ENCODE peak calls at places on chromosomes 2 and 18, in six cellular contexts. L is IMR-90, R is H1, E is mesenchymal stem cell, I is neuronal stem cell, U is trophoblast cell. G is an unnamed sample.

GRCh38 chr18:33194793-33195192 is 245.7 kb downstream of the CCDC178 start:
- DNase-seq in L (no peak), R (no peak), E (no peak), I (no peak), U (no peak), G (no peak)

GRCh38 chr2:241810304-241811208 is 1.6 kb downstream of the NEU4 start:
- DNase-seq in L (no peak), R (no peak), E (no peak), I (no peak), U (no peak), G (no peak)

GRCh38 chr2:10834300-10834699 is 21.7 kb upstream of the PDIA6 start:
- DNase-seq in L (no peak), R (no peak), E (no peak), I (no peak), U (no peak), G (no peak)

GRCh38 chr2:3675687-3676086 is 17.7 kb downstream of the ALLC start:
- DNase-seq in L (no peak), R (no peak), E (no peak), I (no peak), U (no peak), G (no peak)

GRCh38 chr2:235639387-235639786 is 145.5 kb downstream of the AGAP1 start:
- DNase-seq in L (peak; percentile 95), R (no peak), E (peak; percentile 98), I (no peak), U (peak; percentile 7), G (peak; percentile 70)

GRCh38 chr2:150938586-150938985 is 323.1 kb downstream of the RBM43 start:
- DNase-seq in L (peak; percentile 57), R (no peak), E (no peak), I (no peak), U (no peak), G (no peak)

GRCh38 chr2:105814291-105814940 is 69.7 kb downstream of the NCK2 start:
- DNase-seq in L (no peak), R (no peak), E (no peak), I (no peak), U (no peak), G (no peak)

GRCh38 chr2:138601438-138602165 is 100.0 kb downstream of the SPOPL start:
- DNase-seq in L (peak; percentile 3), R (no peak), E (no peak), I (no peak), U (peak; percentile 87), G (no peak)

GRCh38 chr18:46732201-46732600 is 24.7 kb downstream of the ST8SIA5 start:
- DNase-seq in L (no peak), R (no peak), E (no peak), I (no peak), U (no peak), G (no peak)

GRCh38 chr18:49697757-49698595 is 115.4 kb downstream of the ACAA2 start:
- DNase-seq in L (peak; percentile 53), R (no peak), E (peak; percentile 32), I (peak; percentile 6), U (no peak), G (peak; percentile 91)

GRCh38 chr2:215104226-215104625 is 34.2 kb downstream of the ABCA12 start:
- DNase-seq in L (no peak), R (no peak), E (no peak), I (no peak), U (no peak), G (no peak)

GRCh38 chr2:20052872-20053281 is 1.4 kb upstream of the LAPTM4A start:
- DNase-seq in L (peak; percentile 83), R (no peak), E (peak; percentile 78), I (no peak), U (peak; percentile 51), G (no peak)

GRCh38 chr2:240143801-240144648 is 3.6 kb upstream of the OTOS start:
- DNase-seq in L (peak; percentile 22), R (peak; percentile 50), E (peak; percentile 53), I (peak; percentile 69), U (peak; percentile 63), G (peak; percentile 69)

GRCh38 chr18:57436965-57437333 is 1.8 kb downstream of the ONECUT2 start:
- DNase-seq in L (no peak), R (no peak), E (no peak), I (no peak), U (no peak), G (no peak)

GRCh38 chr18:43485565-43485964 is 208.3 kb upstream of the SYT4 start:
- DNase-seq in L (no peak), R (no peak), E (no peak), I (no peak), U (no peak), G (no peak)

GRCh38 chr18:5824370-5824984 is 70.8 kb downstream of the TMEM200C start:
- DNase-seq in L (no peak), R (no peak), E (no peak), I (no peak), U (no peak), G (no peak)

GRCh38 chr18:22971038-22971437 is 37.9 kb downstream of the RBBP8 start:
- DNase-seq in L (peak; percentile 43), R (no peak), E (no peak), I (no peak), U (no peak), G (no peak)

GRCh38 chr2:237291138-237291792 is 122.7 kb downstream of the COL6A3 start:
- DNase-seq in L (peak; percentile 98), R (no peak), E (peak; percentile 99), I (no peak), U (peak; percentile 86), G (peak; percentile 45)

GRCh38 chr18:3594760-3595241 is 144.8 kb downstream of the TGIF1 start:
- DNase-seq in L (peak; percentile 49), R (no peak), E (peak; percentile 70), I (no peak), U (peak; percentile 69), G (peak; percentile 78)

GRCh38 chr2:73415906-73416305 is 30.3 kb downstream of the ALMS1 start:
- DNase-seq in L (peak; percentile 23), R (no peak), E (no peak), I (no peak), U (no peak), G (peak; percentile 9)

GRCh38 chr2:112877423-112877822 is 33.5 kb upstream of the IL37 start:
- DNase-seq in L (peak; percentile 41), R (no peak), E (no peak), I (no peak), U (no peak), G (no peak)

GRCh38 chr2:239318790-239319189 is 82.0 kb downstream of the HDAC4 start:
- DNase-seq in L (peak; percentile 20), R (no peak), E (no peak), I (no peak), U (no peak), G (no peak)

GRCh38 chr2:205680067-205680466 is 2.2 kb upstream of the NRP2 start:
- DNase-seq in L (peak; percentile 92), R (peak; percentile 89), E (peak; percentile 91), I (peak; percentile 86), U (peak; percentile 58), G (peak; percentile 99)

GRCh38 chr2:216872624-216873023 is 12.8 kb upstream of the TNP1 start:
- DNase-seq in L (no peak), R (no peak), E (no peak), I (no peak), U (no peak), G (no peak)

GRCh38 chr18:12048827-12049175 is 44.8 kb upstream of the ANKRD62 start:
- DNase-seq in L (peak; percentile 80), R (no peak), E (peak; percentile 71), I (no peak), U (no peak), G (no peak)

GRCh38 chr2:10328667-10329583 is 26.2 kb downstream of the HPCAL1 start:
- DNase-seq in L (no peak), R (no peak), E (no peak), I (no peak), U (no peak), G (no peak)

GRCh38 chr2:219230201-219230540 is 565 bp downstream of the ANKZF1 start:
- DNase-seq in L (peak; percentile 55), R (no peak), E (peak; percentile 67), I (no peak), U (peak; percentile 51), G (peak; percentile 79)
- H3K36me3 ChIP-seq in L (peaks cover 35% of the 10 kb centered on the region), R (peaks cover 25% of the 10 kb centered on the region), E (peaks cover 54% of the 10 kb centered on the region), I (peaks cover 56% of the 10 kb centered on the region), U (peaks cover 29% of the 10 kb centered on the region), G (peaks cover 4% of the 10 kb centered on the region)

DNA sequence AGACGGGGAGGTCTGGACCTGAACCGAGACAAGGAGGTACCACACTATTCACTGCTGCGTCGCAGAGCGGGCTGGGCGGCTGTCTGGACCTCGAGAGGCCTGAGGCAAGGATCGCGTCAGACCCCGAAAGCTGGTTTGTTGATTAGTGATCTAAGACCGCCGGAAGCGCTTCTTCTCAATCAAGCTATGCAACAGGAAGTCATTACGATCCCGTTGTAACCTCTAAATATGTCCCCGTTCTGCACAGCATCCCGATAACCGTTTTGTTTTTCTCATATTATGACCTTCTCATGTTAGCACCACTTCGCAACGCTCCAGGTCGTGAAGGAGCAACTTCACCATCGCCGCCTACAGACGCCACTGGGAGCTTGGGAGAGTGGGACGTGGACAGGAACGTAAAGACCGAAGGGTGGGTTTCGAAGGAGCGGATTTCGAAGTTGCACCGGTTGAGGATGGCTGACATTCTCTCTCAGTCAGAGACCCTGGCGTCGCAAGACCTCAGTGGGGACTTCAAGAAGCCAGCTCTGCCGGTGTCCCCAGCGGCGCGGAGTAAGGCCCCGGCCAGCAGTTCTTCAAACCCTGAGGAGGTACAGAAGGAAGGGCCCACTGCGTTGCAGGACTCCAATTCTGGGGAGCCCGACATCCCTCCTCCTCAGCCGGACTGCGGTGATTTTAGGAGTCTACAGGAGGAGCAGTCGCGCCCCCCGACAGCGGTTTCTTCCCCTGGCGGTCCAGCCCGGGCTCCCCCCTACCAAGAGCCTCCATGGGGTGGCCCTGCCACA is at the start of the genes SLC4A1AP and SUPT7L:
- DNase-seq in L (peak; percentile 89), R (peak; percentile 21), E (peak; percentile 94), I (peak; percentile 92), U (peak; percentile 84), G (peak; percentile 93)
- H4K8ac ChIP-seq in L (peak within 1 kb of the TSS; percentile 95), R (peak within 1 kb of the TSS; percentile 92), E (peak within 1 kb of the TSS; percentile 96), I (peak within 1 kb of the TSS; percentile 94), U (peak within 1 kb of the TSS; percentile 96), G (peak within 1 kb of the TSS; percentile 16)

GRCh38 chr2:146762786-146763185 is 1082.0 kb upstream of the ACVR2A start:
- DNase-seq in L (no peak), R (no peak), E (no peak), I (no peak), U (no peak), G (no peak)

DNA sequence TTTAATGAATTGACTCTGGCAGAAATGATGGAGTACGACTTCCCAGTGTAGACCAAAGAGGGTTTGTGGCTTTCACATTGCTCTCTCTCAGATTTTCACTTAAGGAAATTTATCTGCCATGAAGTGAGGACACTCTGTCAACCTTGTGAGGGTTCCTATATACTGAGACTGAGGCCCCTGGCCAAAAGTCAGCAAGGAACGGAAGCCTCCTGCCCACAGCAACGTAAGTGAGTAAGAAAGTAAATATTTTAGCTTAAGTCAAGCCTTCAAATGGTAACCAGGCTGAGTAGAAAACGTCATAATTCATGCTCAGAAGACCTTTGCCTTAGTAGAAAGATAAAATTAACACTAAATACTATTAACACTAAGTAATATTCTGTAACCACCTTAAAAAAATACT is 1080.5 kb upstream of the ACVR2A start:
- DNase-seq in L (no peak), R (no peak), E (no peak), I (no peak), U (peak; percentile 17), G (no peak)
- H3K36me3 ChIP-seq in L (no peaks in the 10 kb centered on the region), R (no peaks in the 10 kb centered on the region), E (no peaks in the 10 kb centered on the region), I (no peaks in the 10 kb centered on the region), U (no peaks in the 10 kb centered on the region), G (no peaks in the 10 kb centered on the region)

GRCh38 chr2:109256921-109257320 is 127.9 kb downstream of the SH3RF3 start:
- DNase-seq in L (peak; percentile 54), R (no peak), E (peak; percentile 53), I (no peak), U (no peak), G (no peak)
- H4K8ac ChIP-seq in L (no peak overlapping the region), R (no peak overlapping the region), E (no peak overlapping the region), I (no peak overlapping the region), U (no peak overlapping the region), G (no peak overlapping the region)